ENCODE peak calls at places on chromosomes 2 and 18, in six cellular contexts. L is heart right ventricle; V is CD4-positive, alpha-beta T cell; I is PC-3; H is MM.1S; A is brain microvascular endothelial cell. E is an unnamed sample.

GRCh38 chr2:58427572-58428285 is 186.6 kb upstream of the FANCL start:
- DNase-seq in V (no peak), A (peak; percentile 12), L (no peak), I (no peak), H (peak; percentile 42), E (peak; percentile 73)

GRCh38 chr2:133158442-133158841 is 409.8 kb downstream of the NCKAP5 start:
- DNase-seq in H (no peak), V (no peak), A (no peak), I (no peak), L (no peak), E (no peak)

GRCh38 chr2:169107645-169108044 is 38.3 kb downstream of the DHRS9 start:
- DNase-seq in H (peak; percentile 95), I (peak; percentile 53), A (no peak), V (peak; percentile 12), L (no peak), E (no peak)

GRCh38 chr18:80022613-80023012 is 11.6 kb upstream of the RBFA start:
- DNase-seq in L (no peak), V (no peak), I (peak; percentile 7), A (no peak), H (peak; percentile 14), E (no peak)

GRCh38 chr2:181724662-181725061 is 44.3 kb upstream of the NEUROD1 start:
- DNase-seq in A (no peak), I (no peak), L (no peak), V (no peak), H (peak; percentile 67), E (no peak)

GRCh38 chr2:60565472-60565871 is 12.0 kb upstream of the BCL11A start:
- DNase-seq in V (no peak), I (peak; percentile 65), A (no peak), L (no peak), H (peak; percentile 62), E (no peak)

GRCh38 chr2:107635883-107636282 is 190.8 kb upstream of the RGPD4 start:
- DNase-seq in V (no peak), H (no peak), I (peak; percentile 80), A (peak; percentile 70), L (no peak), E (no peak)

GRCh38 chr2:178574789-178575188 is 94.5 kb downstream of the PLEKHA3 start:
- DNase-seq in L (no peak), V (no peak), A (no peak), H (no peak), I (no peak), E (no peak)

GRCh38 chr2:11807156-11808015 is 61.0 kb downstream of the LPIN1 start:
- DNase-seq in H (no peak), A (no peak), I (no peak), V (no peak), L (no peak), E (no peak)

GRCh38 chr2:57160976-57161375 is 885.6 kb upstream of the VRK2 start:
- DNase-seq in V (no peak), L (no peak), I (peak; percentile 45), H (no peak), A (peak; percentile 32), E (no peak)

GRCh38 chr2:11446733-11447248 is 19.2 kb downstream of the E2F6 start:
- DNase-seq in A (peak; percentile 69), H (peak; percentile 30), V (peak; percentile 35), I (peak; percentile 66), L (peak; percentile 58), E (peak; percentile 66)

GRCh38 chr2:184338776-184339175 is 259.6 kb upstream of the ZNF804A start:
- DNase-seq in A (no peak), V (no peak), I (no peak), L (no peak), H (no peak), E (no peak)

GRCh38 chr2:240060977-240061591 is 7.8 kb upstream of the OR6B3 start:
- DNase-seq in H (peak; percentile 61), A (peak; percentile 65), V (peak; percentile 27), L (no peak), I (peak; percentile 79), E (no peak)

GRCh38 chr2:667332-668000 is 9.7 kb downstream of the TMEM18 start:
- DNase-seq in H (no peak), A (peak; percentile 57), V (no peak), I (peak; percentile 86), L (no peak), E (no peak)

GRCh38 chr18:69758458-69758857 is 189.2 kb downstream of the CD226 start:
- DNase-seq in V (no peak), A (peak; percentile 11), I (peak; percentile 80), L (no peak), H (no peak), E (no peak)

GRCh38 chr2:71605781-71606241 is 152.4 kb downstream of the DYSF start:
- DNase-seq in A (no peak), H (no peak), V (no peak), L (no peak), I (no peak), E (peak; percentile 24)

GRCh38 chr2:200471324-200471848 is 38.5 kb downstream of the KCTD18 start:
- DNase-seq in V (no peak), H (peak; percentile 92), L (no peak), I (peak; percentile 68), A (no peak), E (no peak)

GRCh38 chr2:21330786-21331391 is 207.1 kb downstream of the TDRD15 start:
- DNase-seq in A (no peak), I (no peak), V (no peak), H (no peak), L (no peak), E (no peak)

GRCh38 chr2:19256239-19256638 is 102.2 kb downstream of the OSR1 start:
- DNase-seq in V (no peak), A (peak; percentile 66), L (no peak), H (no peak), I (peak; percentile 99), E (no peak)

GRCh38 chr2:102871707-102872106 is 109.9 kb downstream of the TMEM182 start:
- DNase-seq in A (no peak), L (no peak), I (no peak), V (no peak), H (no peak), E (no peak)

GRCh38 chr2:195710407-195710806 is 53.4 kb downstream of the SLC39A10 start:
- DNase-seq in V (no peak), L (no peak), H (no peak), A (no peak), I (peak; percentile 42), E (no peak)

GRCh38 chr2:55025627-55026026 is 24.6 kb downstream of the RTN4 start:
- DNase-seq in H (no peak), A (no peak), V (no peak), I (no peak), L (no peak), E (no peak)

GRCh38 chr2:12451726-12452125 is 265.0 kb upstream of the TRIB2 start:
- DNase-seq in I (no peak), H (peak; percentile 73), V (no peak), A (peak; percentile 15), L (no peak), E (no peak)

GRCh38 chr2:88590998-88591613 is 36.2 kb downstream of the EIF2AK3 start:
- DNase-seq in I (peak; percentile 82), A (peak; percentile 48), L (peak; percentile 55), H (peak; percentile 69), V (no peak), E (no peak)

GRCh38 chr2:60268032-60268431 is 285.4 kb downstream of the BCL11A start:
- DNase-seq in L (no peak), H (no peak), V (no peak), A (no peak), I (no peak), E (no peak)

GRCh38 chr2:223416826-223417610 is 185.1 kb downstream of the SCG2 start:
- DNase-seq in H (no peak), V (no peak), A (no peak), I (no peak), L (no peak), E (no peak)

GRCh38 chr2:230007931-230008707 is 60.6 kb downstream of the SLC16A14 start:
- DNase-seq in H (peak; percentile 79), I (peak; percentile 84), V (peak; percentile 67), L (peak; percentile 70), A (peak; percentile 74), E (peak; percentile 82)

GRCh38 chr2:223835701-223836532 is 1.5 kb downstream of the AP1S3 start:
- DNase-seq in H (peak; percentile 49), V (no peak), A (no peak), L (no peak), I (peak; percentile 87), E (no peak)

GRCh38 chr2:105468655-105469042 is 69.8 kb upstream of the FHL2 start:
- DNase-seq in A (no peak), L (no peak), I (no peak), V (no peak), H (no peak), E (no peak)
- H3K27ac ChIP-seq in A (no peak overlapping the region), L (no peak overlapping the region), I (no peak overlapping the region), V (no peak overlapping the region), H (no peak overlapping the region), E (no peak overlapping the region)

GRCh38 chr2:231786917-231787292 is 660 bp downstream of the COPS7B start:
- DNase-seq in V (no peak), L (no peak), A (no peak), H (no peak), I (no peak), E (no peak)
- TF ChIP-seq CTCF in V (no peak), L (no peak), A (no peak), H (no peak), I (no peak), E (no peak)

DNA sequence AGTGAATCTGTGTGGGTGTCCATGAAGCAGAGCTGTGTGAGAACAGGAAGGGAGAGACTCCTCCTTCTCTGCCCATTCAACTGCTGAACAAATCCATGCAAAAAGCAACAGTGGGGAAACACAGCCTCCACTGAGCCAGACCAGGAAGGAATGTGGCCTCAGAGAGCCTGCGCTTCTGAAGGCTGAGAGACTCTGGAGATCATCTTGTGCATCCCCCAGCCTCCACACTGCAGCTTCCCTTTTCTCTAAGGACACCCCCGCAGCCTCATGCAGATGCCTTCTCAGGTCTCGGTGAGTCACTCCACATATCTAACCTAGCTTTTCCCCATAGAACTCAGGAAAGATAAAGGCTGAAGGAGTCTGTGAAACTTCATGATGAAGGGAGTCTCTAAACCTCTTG is 402.9 kb downstream of the TNS1 start:
- DNase-seq in I (no peak), V (no peak), L (no peak), H (no peak), A (no peak), E (no peak)
- H3K27me3 ChIP-seq in I (peaks cover 100% of the 10 kb centered on the region), V (no peaks in the 10 kb centered on the region), L (no peaks in the 10 kb centered on the region), H (no peaks in the 10 kb centered on the region), A (no peaks in the 10 kb centered on the region), E (no peaks in the 10 kb centered on the region)

DNA sequence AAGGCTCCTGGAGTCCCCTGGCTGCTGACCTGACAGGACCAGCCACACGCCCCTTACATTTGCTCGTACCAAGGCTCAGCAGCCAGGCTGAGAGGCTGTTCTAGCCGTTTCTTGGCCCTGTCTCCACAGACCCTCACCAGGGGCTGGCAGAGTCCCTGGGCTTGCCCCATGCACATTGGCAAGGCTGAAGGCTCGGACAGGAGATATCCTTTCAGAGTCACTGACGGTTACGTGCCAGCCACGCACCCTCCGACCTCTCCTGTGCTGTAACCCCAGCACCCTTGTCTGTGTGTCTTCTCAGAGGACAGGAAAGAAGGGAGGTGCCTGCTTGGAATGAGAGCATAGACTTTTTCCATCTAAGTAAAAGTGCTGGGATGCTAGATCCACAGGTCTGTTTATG is 40.8 kb downstream of the COPS8 start:
- DNase-seq in I (no peak), V (no peak), A (no peak), H (no peak), L (no peak), E (no peak)
- H3K27ac ChIP-seq in I (no peak overlapping the region), V (no peak overlapping the region), A (no peak overlapping the region), H (no peak overlapping the region), L (peak overlapping the region; percentile 69), E (no peak overlapping the region)

GRCh38 chr18:7735194-7735593 is 168.1 kb downstream of the PTPRM start:
- DNase-seq in A (no peak), I (no peak), V (no peak), H (no peak), L (no peak), E (no peak)
- TF ChIP-seq CTCF in A (peak; percentile 57), I (peak; percentile 57), V (no peak), H (peak; percentile 5), L (peak; percentile 39), E (peak; percentile 25)

E was measured in dorsolateral prefrontal cortex.